ENCODE peak calls at places on chromosomes 16 and 17, in six cellular contexts. X is activated CD4-positive, alpha-beta T cell treated with anti-CD3 and anti-CD28 coated beads, Interleukin-2, amount 50 U/mL, for 48 hours; H is GDM1; T is midbrain; K is neural progenitor cell; Z is NCI-H2029. A is an unnamed sample.

GRCh38 chr17:65374966-65375365 is 186.5 kb downstream of the AXIN2 start:
- DNase-seq in K (no peak), H (no peak), T (no peak), Z (no peak), X (no peak), A (no peak)

GRCh38 chr16:10756574-10756973 is 12.9 kb downstream of the NUBP1 start:
- DNase-seq in T (no peak), X (no peak), Z (no peak), H (no peak), K (no peak), A (no peak)

GRCh38 chr16:68022278-68022727 is 729 bp downstream of the DDX28 start:
- DNase-seq in K (no peak), X (no peak), Z (no peak), H (no peak), T (no peak), A (no peak)

GRCh38 chr17:77599699-77600098 is 358.8 kb upstream of the TNRC6C start:
- DNase-seq in K (no peak), H (no peak), T (no peak), X (no peak), Z (no peak), A (no peak)

GRCh38 chr16:85169333-85170065 is 57.2 kb upstream of the CIBAR2 start:
- DNase-seq in T (no peak), H (no peak), Z (no peak), K (peak), X (no peak), A (no peak)

GRCh38 chr16:64910351-64910750 is 211.5 kb downstream of the CDH11 start:
- DNase-seq in Z (no peak), H (no peak), X (no peak), K (peak), T (no peak), A (no peak)

GRCh38 chr16:89065445-89065795 is 28.2 kb upstream of the ACSF3 start:
- DNase-seq in H (no peak), Z (no peak), K (no peak), X (no peak), T (no peak), A (no peak)

GRCh38 chr16:67173808-67174705 is 3.7 kb downstream of the NOL3 start:
- DNase-seq in X (peak), Z (peak), T (peak), K (peak), H (no peak), A (peak)

GRCh38 chr17:6508519-6509294 is 47.6 kb downstream of the PITPNM3 start:
- DNase-seq in T (no peak), H (no peak), K (no peak), Z (no peak), X (no peak), A (peak)

GRCh38 chr17:78645421-78646295 is 68.5 kb upstream of the DNAH17 start:
- DNase-seq in T (peak), Z (no peak), X (peak), H (no peak), K (no peak), A (no peak)

GRCh38 chr16:10749680-10750035 is 6.0 kb downstream of the NUBP1 start:
- DNase-seq in K (no peak), Z (no peak), X (no peak), T (no peak), H (no peak), A (peak)

A was measured in G401.